ENCODE peak calls at places on chromosomes 13 and 19, in six cellular contexts. One of them, this sample, is unnamed.

GRCh38 chr19:45947926-45948325 is 25.7 kb downstream of the NOVA2 start:
- DNase-seq in gastrocnemius medialis: no peak
- DNase-seq in BE2C: no peak
- DNase-seq in colonic mucosa: no peak
- DNase-seq in stomach: no peak
- DNase-seq in body of pancreas: no peak
- DNase-seq in this sample: no peak

GRCh38 chr13:100673831-100674362 is 698 bp downstream of the TMTC4 start:
- DNase-seq in gastrocnemius medialis: peak; percentile 24
- DNase-seq in BE2C: peak; percentile 52
- DNase-seq in colonic mucosa: peak; percentile 64
- DNase-seq in stomach: peak; percentile 55
- DNase-seq in body of pancreas: peak; percentile 67
- DNase-seq in this sample: peak; percentile 62

GRCh38 chr19:35479278-35479677 is 11.0 kb downstream of the KRTDAP start:
- DNase-seq in gastrocnemius medialis: no peak
- DNase-seq in BE2C: peak; percentile 59
- DNase-seq in colonic mucosa: no peak
- DNase-seq in stomach: peak; percentile 51
- DNase-seq in body of pancreas: peak; percentile 35
- DNase-seq in this sample: no peak

GRCh38 chr13:60620611-60621395 is 223.8 kb downstream of the TDRD3 start:
- DNase-seq in gastrocnemius medialis: no peak
- DNase-seq in BE2C: no peak
- DNase-seq in colonic mucosa: no peak
- DNase-seq in stomach: no peak
- DNase-seq in body of pancreas: no peak
- DNase-seq in this sample: no peak

GRCh38 chr19:47414469-47414868 is 4.9 kb downstream of the MEIS3 start:
- DNase-seq in gastrocnemius medialis: no peak
- DNase-seq in BE2C: peak; percentile 76
- DNase-seq in colonic mucosa: no peak
- DNase-seq in stomach: no peak
- DNase-seq in body of pancreas: peak; percentile 25
- DNase-seq in this sample: peak; percentile 79

GRCh38 chr13:43924549-43925245 is 45.0 kb downstream of the LACC1 start:
- DNase-seq in gastrocnemius medialis: no peak
- DNase-seq in BE2C: no peak
- DNase-seq in colonic mucosa: no peak
- DNase-seq in stomach: no peak
- DNase-seq in body of pancreas: no peak
- DNase-seq in this sample: no peak

GRCh38 chr19:33446156-33446917 is 72.8 kb downstream of the CEBPG start:
- DNase-seq in gastrocnemius medialis: no peak
- DNase-seq in BE2C: no peak
- DNase-seq in colonic mucosa: no peak
- DNase-seq in stomach: no peak
- DNase-seq in body of pancreas: no peak
- DNase-seq in this sample: no peak

GRCh38 chr13:81275666-81276258 is 934.8 kb upstream of the SPRY2 start:
- DNase-seq in gastrocnemius medialis: no peak
- DNase-seq in BE2C: peak; percentile 40
- DNase-seq in colonic mucosa: no peak
- DNase-seq in stomach: no peak
- DNase-seq in body of pancreas: no peak
- DNase-seq in this sample: peak; percentile 68

GRCh38 chr13:39600766-39601165 is 2.2 kb downstream of the LHFPL6 start:
- DNase-seq in gastrocnemius medialis: no peak
- DNase-seq in BE2C: no peak
- DNase-seq in colonic mucosa: no peak
- DNase-seq in stomach: no peak
- DNase-seq in body of pancreas: no peak
- DNase-seq in this sample: peak; percentile 86

GRCh38 chr13:44024496-44025155 is 144.9 kb downstream of the LACC1 start:
- DNase-seq in gastrocnemius medialis: no peak
- DNase-seq in BE2C: no peak
- DNase-seq in colonic mucosa: no peak
- DNase-seq in stomach: no peak
- DNase-seq in body of pancreas: no peak
- DNase-seq in this sample: peak; percentile 31

GRCh38 chr13:112032186-112032835 is 34.6 kb upstream of the SOX1 start:
- DNase-seq in gastrocnemius medialis: no peak
- DNase-seq in BE2C: no peak
- DNase-seq in colonic mucosa: no peak
- DNase-seq in stomach: no peak
- DNase-seq in body of pancreas: peak; percentile 82
- DNase-seq in this sample: no peak

GRCh38 chr13:72823081-72823480 is 41.1 kb downstream of the PIBF1 start:
- DNase-seq in gastrocnemius medialis: no peak
- DNase-seq in BE2C: no peak
- DNase-seq in colonic mucosa: no peak
- DNase-seq in stomach: no peak
- DNase-seq in body of pancreas: no peak
- DNase-seq in this sample: no peak

GRCh38 chr19:5578094-5578846 is 10.5 kb upstream of the TINCR start:
- DNase-seq in gastrocnemius medialis: peak; percentile 31
- DNase-seq in BE2C: peak; percentile 84
- DNase-seq in colonic mucosa: peak; percentile 74
- DNase-seq in stomach: peak; percentile 74
- DNase-seq in body of pancreas: peak; percentile 75
- DNase-seq in this sample: peak; percentile 91

GRCh38 chr19:3801412-3802096 is 15.4 kb upstream of the MATK start:
- DNase-seq in gastrocnemius medialis: no peak
- DNase-seq in BE2C: peak; percentile 52
- DNase-seq in colonic mucosa: peak; percentile 26
- DNase-seq in stomach: peak; percentile 44
- DNase-seq in body of pancreas: peak; percentile 21
- DNase-seq in this sample: peak; percentile 90

GRCh38 chr13:70432276-70432805 is 324.1 kb upstream of the KLHL1 start:
- DNase-seq in gastrocnemius medialis: no peak
- DNase-seq in BE2C: no peak
- DNase-seq in colonic mucosa: no peak
- DNase-seq in stomach: no peak
- DNase-seq in body of pancreas: no peak
- DNase-seq in this sample: peak; percentile 51

GRCh38 chr19:2755448-2755705 is 15.6 kb upstream of the SLC39A3 start:
- DNase-seq in gastrocnemius medialis: no peak
- DNase-seq in BE2C: no peak
- DNase-seq in colonic mucosa: no peak
- DNase-seq in stomach: no peak
- DNase-seq in body of pancreas: no peak
- DNase-seq in this sample: no peak

GRCh38 chr19:29952127-29952526 is 10.1 kb downstream of the URI1 start:
- DNase-seq in gastrocnemius medialis: no peak
- DNase-seq in BE2C: no peak
- DNase-seq in colonic mucosa: no peak
- DNase-seq in stomach: no peak
- DNase-seq in body of pancreas: no peak
- DNase-seq in this sample: no peak

GRCh38 chr19:14561832-14562351 is 10.0 kb downstream of the NDUFB7 start:
- DNase-seq in gastrocnemius medialis: peak; percentile 86
- DNase-seq in BE2C: no peak
- DNase-seq in colonic mucosa: no peak
- DNase-seq in stomach: peak; percentile 61
- DNase-seq in body of pancreas: peak; percentile 70
- DNase-seq in this sample: peak; percentile 60

GRCh38 chr19:19541572-19541971 is 3.5 kb downstream of the CILP2 start:
- DNase-seq in gastrocnemius medialis: no peak
- DNase-seq in BE2C: no peak
- DNase-seq in colonic mucosa: no peak
- DNase-seq in stomach: no peak
- DNase-seq in body of pancreas: no peak
- DNase-seq in this sample: no peak

DNA sequence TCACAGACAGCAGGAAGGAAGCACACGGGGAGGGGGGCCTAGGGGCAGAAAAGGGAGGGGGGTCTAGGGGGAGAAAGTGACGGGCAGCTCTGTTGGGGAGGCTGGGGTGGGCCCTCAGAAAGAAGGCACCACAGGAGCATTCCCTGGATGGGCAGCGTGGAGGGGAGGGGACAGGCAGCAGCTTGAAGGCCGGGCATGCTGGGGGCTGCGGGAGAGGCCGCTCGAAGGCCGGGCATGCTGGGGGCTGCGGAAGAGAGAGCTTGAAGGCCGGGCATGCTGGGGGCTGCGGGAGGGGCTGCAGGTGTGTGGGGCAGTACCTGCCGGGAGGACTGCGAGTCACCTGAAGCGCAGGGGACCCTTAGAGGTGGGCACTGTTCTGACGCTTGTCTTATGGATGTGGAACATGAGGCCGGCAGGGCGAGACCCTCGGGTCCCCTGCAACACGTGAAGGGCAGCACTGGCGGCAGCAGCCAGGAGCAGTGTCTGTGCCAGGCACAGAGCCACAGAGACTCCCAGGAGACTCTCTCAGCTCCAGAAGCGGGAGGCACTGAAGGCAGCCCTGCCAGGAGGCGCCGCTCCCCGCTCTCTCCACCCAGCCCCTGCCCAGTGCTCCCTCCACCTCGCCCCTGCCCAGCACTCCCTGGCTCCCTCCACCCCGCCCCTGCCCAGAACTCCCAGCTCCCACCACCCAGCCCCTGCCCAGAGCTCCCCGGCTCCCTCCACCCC is 13.3 kb downstream of the ZNF787 start:
- DNase-seq in gastrocnemius medialis: no peak
- DNase-seq in BE2C: no peak
- DNase-seq in colonic mucosa: no peak
- DNase-seq in stomach: peak; percentile 50
- DNase-seq in body of pancreas: no peak
- DNase-seq in this sample: no peak
- H3K4me1 ChIP-seq in gastrocnemius medialis: peaks cover 58% of the 10 kb centered on the region
- H3K4me1 ChIP-seq in BE2C: no peaks in the 10 kb centered on the region
- H3K4me1 ChIP-seq in colonic mucosa: peaks cover 44% of the 10 kb centered on the region
- H3K4me1 ChIP-seq in stomach: peaks cover 82% of the 10 kb centered on the region
- H3K4me1 ChIP-seq in body of pancreas: peaks cover 82% of the 10 kb centered on the region
- H3K4me1 ChIP-seq in this sample: peaks cover 5% of the 10 kb centered on the region

GRCh38 chr19:52022193-52022592 is 6.0 kb downstream of the ZNF614 start:
- DNase-seq in gastrocnemius medialis: no peak
- DNase-seq in BE2C: no peak
- DNase-seq in colonic mucosa: no peak
- DNase-seq in stomach: no peak
- DNase-seq in body of pancreas: no peak
- DNase-seq in this sample: no peak

DNA sequence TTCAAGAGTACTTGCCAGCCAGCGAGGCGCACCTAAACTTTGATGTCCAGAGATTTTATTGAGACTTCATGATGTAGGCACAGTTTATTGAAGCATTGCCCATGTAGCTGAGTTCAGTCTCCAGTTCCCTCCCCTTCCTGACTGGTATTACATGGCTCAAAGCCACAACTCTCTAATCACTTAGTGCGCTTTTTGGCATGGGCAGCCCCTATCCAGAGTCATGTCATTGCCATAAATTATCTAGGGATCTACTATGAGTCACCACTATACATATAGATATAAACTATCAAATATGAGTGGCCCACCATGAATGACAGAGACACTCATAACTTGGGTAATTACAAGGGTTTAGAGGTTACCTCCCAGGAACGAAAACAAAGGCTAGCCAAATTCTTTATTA is 7.7 kb downstream of the ZNF614 start:
- DNase-seq in gastrocnemius medialis: no peak
- DNase-seq in BE2C: no peak
- DNase-seq in colonic mucosa: no peak
- DNase-seq in stomach: no peak
- DNase-seq in body of pancreas: no peak
- DNase-seq in this sample: no peak
- H3K9me3 ChIP-seq in gastrocnemius medialis: no peaks in the 10 kb centered on the region
- H3K9me3 ChIP-seq in BE2C: no peaks in the 10 kb centered on the region
- H3K9me3 ChIP-seq in colonic mucosa: peaks cover 4% of the 10 kb centered on the region
- H3K9me3 ChIP-seq in stomach: peaks cover 100% of the 10 kb centered on the region
- H3K9me3 ChIP-seq in body of pancreas: peaks cover 77% of the 10 kb centered on the region
- H3K9me3 ChIP-seq in this sample: peaks cover 99% of the 10 kb centered on the region

DNA sequence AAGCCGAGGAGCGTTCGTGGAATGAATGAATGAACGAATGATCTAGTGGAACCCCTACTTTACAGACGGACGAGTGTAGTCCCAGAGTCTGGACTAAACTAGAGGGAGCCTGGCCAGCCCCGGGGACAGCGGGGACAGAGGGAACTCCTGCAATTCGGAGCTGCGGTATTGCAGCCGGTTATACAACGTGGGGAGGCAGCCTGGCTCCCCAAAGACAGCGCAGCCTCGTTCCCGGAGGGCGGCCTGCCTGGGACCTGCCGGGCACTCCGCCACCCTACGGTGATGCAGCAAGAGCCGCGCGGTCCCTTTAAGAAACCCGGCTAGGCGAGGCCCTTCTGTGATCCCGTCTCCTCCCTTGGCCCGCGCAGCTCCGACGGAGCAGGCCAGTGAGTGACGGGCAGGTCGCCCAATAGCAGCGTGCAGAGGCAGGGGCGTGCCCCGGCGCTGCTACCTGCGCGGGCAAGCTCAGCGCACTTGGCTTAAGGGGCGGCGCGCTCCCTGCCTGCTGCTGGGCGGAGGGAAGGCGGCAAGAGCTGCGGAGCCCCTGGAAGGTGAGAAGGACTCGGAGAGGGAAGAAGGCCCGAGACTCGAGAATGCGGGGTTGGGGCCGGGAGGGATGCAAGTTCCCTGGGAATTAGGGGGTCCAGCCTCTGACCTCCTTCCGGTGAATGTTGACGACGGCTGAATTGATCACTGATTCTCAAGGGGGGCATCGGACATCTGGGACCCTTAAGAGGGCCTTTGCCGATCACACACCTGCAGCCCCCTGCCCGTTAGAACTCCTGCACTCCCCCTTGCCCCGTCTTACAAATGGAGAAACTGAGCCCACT is at the start of gene ABCA7:
- DNase-seq in gastrocnemius medialis: peak; percentile 99
- DNase-seq in BE2C: peak; percentile 98
- DNase-seq in colonic mucosa: peak; percentile 99
- DNase-seq in stomach: peak; percentile 100
- DNase-seq in body of pancreas: peak; percentile 100
- DNase-seq in this sample: peak; percentile 100
- H3K4me1 ChIP-seq in gastrocnemius medialis: peaks cover 25% of the 10 kb centered on the region
- H3K4me1 ChIP-seq in BE2C: peaks cover 10% of the 10 kb centered on the region
- H3K4me1 ChIP-seq in colonic mucosa: peaks cover 23% of the 10 kb centered on the region
- H3K4me1 ChIP-seq in stomach: peaks cover 26% of the 10 kb centered on the region
- H3K4me1 ChIP-seq in body of pancreas: peaks cover 30% of the 10 kb centered on the region
- H3K4me1 ChIP-seq in this sample: no peaks in the 10 kb centered on the region

DNA sequence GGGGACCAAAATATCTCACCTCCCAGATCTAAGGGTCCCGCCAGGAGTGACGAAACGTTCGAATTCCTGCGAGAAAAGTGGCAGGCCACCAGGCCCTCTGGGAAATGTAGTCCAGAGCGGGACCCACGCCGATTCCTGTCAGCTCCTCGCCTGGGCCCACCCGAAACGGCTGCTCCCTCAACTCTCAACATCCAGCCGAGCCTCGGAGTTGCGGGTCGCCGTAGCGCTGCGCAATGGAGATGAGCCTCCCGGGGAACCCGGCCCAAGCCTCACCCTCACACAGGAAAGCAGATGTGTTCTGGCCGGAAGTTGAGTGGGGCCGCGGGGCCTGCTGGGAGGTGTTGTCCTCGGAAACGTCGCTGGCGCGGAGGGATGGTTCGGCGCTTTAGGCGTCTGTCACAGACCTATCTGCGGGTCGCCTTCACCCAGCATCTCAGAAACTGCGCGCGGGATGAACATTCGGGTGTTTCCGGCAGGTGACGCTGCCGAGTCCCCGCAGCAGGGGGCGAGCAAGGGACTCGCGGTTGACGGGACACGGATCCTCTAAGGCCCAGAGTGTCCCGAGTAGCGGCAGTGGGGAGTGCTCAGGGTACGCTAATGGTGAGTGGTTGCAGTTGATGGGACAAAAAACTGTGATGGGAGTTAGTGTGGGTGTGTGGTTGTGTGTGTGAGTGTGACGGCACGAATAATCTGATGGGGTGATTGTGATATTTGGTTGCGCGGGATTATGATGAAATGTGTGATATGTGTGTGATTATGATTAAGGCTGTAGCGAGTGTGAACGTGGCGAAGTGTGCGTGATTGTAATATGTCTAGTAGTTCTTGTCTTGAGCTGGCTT is at the start of the genes ZNF568 and ZNF829:
- DNase-seq in gastrocnemius medialis: peak; percentile 79
- DNase-seq in BE2C: peak; percentile 95
- DNase-seq in colonic mucosa: peak; percentile 93
- DNase-seq in stomach: peak; percentile 83
- DNase-seq in body of pancreas: peak; percentile 89
- DNase-seq in this sample: peak; percentile 97
- H3K9me3 ChIP-seq in gastrocnemius medialis: no peaks in the 10 kb centered on the region
- H3K9me3 ChIP-seq in BE2C: no peaks in the 10 kb centered on the region
- H3K9me3 ChIP-seq in colonic mucosa: no peaks in the 10 kb centered on the region
- H3K9me3 ChIP-seq in stomach: peaks cover 41% of the 10 kb centered on the region
- H3K9me3 ChIP-seq in body of pancreas: no peaks in the 10 kb centered on the region
- H3K9me3 ChIP-seq in this sample: peaks cover 53% of the 10 kb centered on the region